ENCODE peak calls at places on chromosomes 1 and 21, in nine cellular contexts. One of them, this sample, is unnamed.

GRCh38 chr1:248926401-248927182 is 20.6 kb downstream of the PGBD2 start:
- DNase-seq in adrenal gland: no peak
- DNase-seq in uterus: no peak
- DNase-seq in A673: no peak
- DNase-seq in astrocyte of the spinal cord: peak
- DNase-seq in CD8-positive, alpha-beta T cell: no peak
- DNase-seq in upper lobe of right lung: no peak
- DNase-seq in bronchial epithelial cell: peak
- DNase-seq in lung: no peak
- DNase-seq in this sample: no peak

GRCh38 chr1:76287917-76288316 is 213.4 kb downstream of the ST6GALNAC3 start:
- DNase-seq in upper lobe of right lung: no peak
- DNase-seq in astrocyte of the spinal cord: no peak
- DNase-seq in uterus: no peak
- DNase-seq in bronchial epithelial cell: no peak
- DNase-seq in CD8-positive, alpha-beta T cell: no peak
- DNase-seq in A673: no peak
- DNase-seq in lung: no peak
- DNase-seq in adrenal gland: no peak
- DNase-seq in this sample: no peak

GRCh38 chr1:41662656-41663437 is 178.4 kb upstream of the EDN2 start:
- DNase-seq in astrocyte of the spinal cord: peak
- DNase-seq in A673: peak
- DNase-seq in lung: peak
- DNase-seq in adrenal gland: peak
- DNase-seq in bronchial epithelial cell: peak
- DNase-seq in uterus: peak
- DNase-seq in upper lobe of right lung: peak
- DNase-seq in CD8-positive, alpha-beta T cell: no peak
- DNase-seq in this sample: peak

GRCh38 chr1:180952657-180953013 is 39.9 kb downstream of the KIAA1614 start:
- DNase-seq in astrocyte of the spinal cord: no peak
- DNase-seq in CD8-positive, alpha-beta T cell: no peak
- DNase-seq in bronchial epithelial cell: no peak
- DNase-seq in upper lobe of right lung: peak
- DNase-seq in A673: no peak
- DNase-seq in adrenal gland: no peak
- DNase-seq in uterus: no peak
- DNase-seq in lung: no peak
- DNase-seq in this sample: no peak

GRCh38 chr21:42572906-42573495 is 59.3 kb downstream of the SLC37A1 start:
- DNase-seq in adrenal gland: no peak
- DNase-seq in bronchial epithelial cell: no peak
- DNase-seq in lung: no peak
- DNase-seq in CD8-positive, alpha-beta T cell: no peak
- DNase-seq in astrocyte of the spinal cord: no peak
- DNase-seq in uterus: peak
- DNase-seq in upper lobe of right lung: peak
- DNase-seq in A673: no peak
- DNase-seq in this sample: no peak

GRCh38 chr21:26057488-26058170 is 112.9 kb downstream of the APP start:
- DNase-seq in lung: no peak
- DNase-seq in uterus: no peak
- DNase-seq in astrocyte of the spinal cord: no peak
- DNase-seq in A673: no peak
- DNase-seq in adrenal gland: no peak
- DNase-seq in bronchial epithelial cell: no peak
- DNase-seq in CD8-positive, alpha-beta T cell: no peak
- DNase-seq in upper lobe of right lung: no peak
- DNase-seq in this sample: no peak

GRCh38 chr1:238345837-238346236 is 455.1 kb upstream of the ZP4 start:
- DNase-seq in A673: no peak
- DNase-seq in upper lobe of right lung: no peak
- DNase-seq in uterus: no peak
- DNase-seq in adrenal gland: no peak
- DNase-seq in bronchial epithelial cell: no peak
- DNase-seq in lung: no peak
- DNase-seq in CD8-positive, alpha-beta T cell: no peak
- DNase-seq in astrocyte of the spinal cord: no peak
- DNase-seq in this sample: no peak

GRCh38 chr1:95451054-95451453 is 217.0 kb downstream of the RWDD3 start:
- DNase-seq in uterus: no peak
- DNase-seq in upper lobe of right lung: no peak
- DNase-seq in lung: no peak
- DNase-seq in astrocyte of the spinal cord: no peak
- DNase-seq in CD8-positive, alpha-beta T cell: no peak
- DNase-seq in adrenal gland: no peak
- DNase-seq in bronchial epithelial cell: peak
- DNase-seq in A673: peak
- DNase-seq in this sample: no peak

GRCh38 chr1:26696645-26697440 is 1.0 kb downstream of the ARID1A start:
- DNase-seq in adrenal gland: peak
- DNase-seq in CD8-positive, alpha-beta T cell: peak
- DNase-seq in astrocyte of the spinal cord: no peak
- DNase-seq in lung: peak
- DNase-seq in upper lobe of right lung: peak
- DNase-seq in bronchial epithelial cell: no peak
- DNase-seq in uterus: peak
- DNase-seq in A673: no peak
- DNase-seq in this sample: no peak

GRCh38 chr1:6484826-6485139 is 6.7 kb downstream of the PLEKHG5 start:
- DNase-seq in bronchial epithelial cell: no peak
- DNase-seq in uterus: no peak
- DNase-seq in astrocyte of the spinal cord: no peak
- DNase-seq in A673: no peak
- DNase-seq in lung: no peak
- DNase-seq in CD8-positive, alpha-beta T cell: no peak
- DNase-seq in adrenal gland: no peak
- DNase-seq in upper lobe of right lung: no peak
- DNase-seq in this sample: no peak
- H3K4me3 ChIP-seq in bronchial epithelial cell: peak
- H3K4me3 ChIP-seq in uterus: no peak
- H3K4me3 ChIP-seq in astrocyte of the spinal cord: peak
- H3K4me3 ChIP-seq in A673: no peak
- H3K4me3 ChIP-seq in lung: peak
- H3K4me3 ChIP-seq in CD8-positive, alpha-beta T cell: no peak
- H3K4me3 ChIP-seq in adrenal gland: no peak
- H3K4me3 ChIP-seq in upper lobe of right lung: peak
- H3K4me3 ChIP-seq in this sample: peak

GRCh38 chr1:162497104-162497722 is 405 bp upstream of the UHMK1 start:
- DNase-seq in CD8-positive, alpha-beta T cell: no peak
- DNase-seq in lung: no peak
- DNase-seq in bronchial epithelial cell: no peak
- DNase-seq in adrenal gland: no peak
- DNase-seq in A673: no peak
- DNase-seq in uterus: no peak
- DNase-seq in upper lobe of right lung: no peak
- DNase-seq in astrocyte of the spinal cord: no peak
- DNase-seq in this sample: no peak

GRCh38 chr1:162498442-162498785 is 796 bp downstream of the UHMK1 start:
- DNase-seq in bronchial epithelial cell: peak
- DNase-seq in lung: no peak
- DNase-seq in astrocyte of the spinal cord: no peak
- DNase-seq in upper lobe of right lung: no peak
- DNase-seq in uterus: no peak
- DNase-seq in adrenal gland: no peak
- DNase-seq in A673: peak
- DNase-seq in CD8-positive, alpha-beta T cell: no peak
- DNase-seq in this sample: no peak

GRCh38 chr1:162500805-162501204 is 3.2 kb downstream of the UHMK1 start:
- DNase-seq in A673: no peak
- DNase-seq in upper lobe of right lung: no peak
- DNase-seq in bronchial epithelial cell: no peak
- DNase-seq in astrocyte of the spinal cord: no peak
- DNase-seq in CD8-positive, alpha-beta T cell: no peak
- DNase-seq in uterus: no peak
- DNase-seq in lung: no peak
- DNase-seq in adrenal gland: no peak
- DNase-seq in this sample: no peak

GRCh38 chr1:162502077-162502476 is 4.5 kb downstream of the UHMK1 start:
- DNase-seq in adrenal gland: no peak
- DNase-seq in A673: no peak
- DNase-seq in CD8-positive, alpha-beta T cell: no peak
- DNase-seq in lung: no peak
- DNase-seq in bronchial epithelial cell: no peak
- DNase-seq in astrocyte of the spinal cord: no peak
- DNase-seq in upper lobe of right lung: no peak
- DNase-seq in uterus: no peak
- DNase-seq in this sample: no peak

GRCh38 chr1:162497723-162498441 is at the start of gene UHMK1:
- DNase-seq in bronchial epithelial cell: peak
- DNase-seq in adrenal gland: peak
- DNase-seq in astrocyte of the spinal cord: peak
- DNase-seq in A673: peak
- DNase-seq in lung: peak
- DNase-seq in upper lobe of right lung: peak
- DNase-seq in uterus: peak
- DNase-seq in CD8-positive, alpha-beta T cell: peak
- DNase-seq in this sample: peak
- TF ChIP-seq CTCF in bronchial epithelial cell: no peak
- TF ChIP-seq CTCF in adrenal gland: no peak
- TF ChIP-seq CTCF in astrocyte of the spinal cord: no peak
- TF ChIP-seq CTCF in A673: no peak
- TF ChIP-seq CTCF in lung: no peak
- TF ChIP-seq CTCF in upper lobe of right lung: no peak
- TF ChIP-seq CTCF in uterus: no peak
- TF ChIP-seq CTCF in CD8-positive, alpha-beta T cell: no peak
- TF ChIP-seq CTCF in this sample: no peak

DNA sequence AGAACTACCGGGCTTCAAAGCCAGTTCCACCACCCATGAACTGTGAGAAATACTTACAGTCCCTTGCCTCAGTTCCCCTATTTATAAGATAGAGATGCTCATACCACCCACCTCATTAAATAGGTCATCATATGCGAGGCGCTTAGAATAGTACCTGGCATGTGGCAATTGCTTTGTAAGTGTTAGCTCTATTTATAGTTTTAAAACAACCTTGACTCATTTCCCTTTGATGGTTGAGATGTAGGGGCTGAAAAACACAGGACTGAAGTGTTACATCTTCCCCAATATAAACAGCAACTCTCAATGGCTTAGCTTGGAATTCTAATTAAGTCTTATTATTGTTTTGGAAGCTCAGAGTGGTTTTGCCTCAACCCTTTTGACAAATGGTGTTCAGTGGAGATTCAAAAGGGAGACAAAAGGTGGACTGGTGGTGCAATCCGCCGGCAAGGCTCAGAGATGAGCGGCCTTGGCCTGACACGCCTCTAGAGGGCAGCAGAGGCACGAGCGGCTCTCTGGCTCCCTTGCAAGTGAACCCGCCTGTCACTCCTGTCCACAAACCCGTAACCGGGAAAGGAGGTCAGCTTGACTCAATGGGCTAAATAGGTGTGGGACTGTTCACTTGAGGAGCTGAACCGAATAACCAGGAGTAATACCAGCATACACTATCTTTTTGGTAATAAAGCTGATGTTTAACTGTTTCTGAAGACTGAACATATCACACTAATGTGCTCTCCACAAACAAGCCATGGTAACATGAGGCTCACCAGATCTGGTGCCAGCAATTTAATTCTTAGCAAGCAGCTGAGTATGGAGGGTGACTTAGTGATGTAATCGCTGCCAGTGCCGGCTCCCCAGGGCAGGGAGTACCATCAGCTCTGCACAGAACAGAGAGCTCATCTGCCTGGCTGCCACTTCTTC is 19.5 kb upstream of the SMYD2 start:
- DNase-seq in astrocyte of the spinal cord: peak
- DNase-seq in lung: peak
- DNase-seq in upper lobe of right lung: peak
- DNase-seq in bronchial epithelial cell: peak
- DNase-seq in uterus: peak
- DNase-seq in CD8-positive, alpha-beta T cell: peak
- DNase-seq in adrenal gland: peak
- DNase-seq in A673: peak
- DNase-seq in this sample: no peak
- H3K4me3 ChIP-seq in astrocyte of the spinal cord: no peak
- H3K4me3 ChIP-seq in lung: no peak
- H3K4me3 ChIP-seq in upper lobe of right lung: no peak
- H3K4me3 ChIP-seq in bronchial epithelial cell: no peak
- H3K4me3 ChIP-seq in uterus: no peak
- H3K4me3 ChIP-seq in CD8-positive, alpha-beta T cell: no peak
- H3K4me3 ChIP-seq in adrenal gland: no peak
- H3K4me3 ChIP-seq in A673: peak
- H3K4me3 ChIP-seq in this sample: no peak

GRCh38 chr1:35692310-35692709 is 26.4 kb downstream of the C1orf216 start:
- DNase-seq in CD8-positive, alpha-beta T cell: no peak
- DNase-seq in adrenal gland: no peak
- DNase-seq in A673: no peak
- DNase-seq in astrocyte of the spinal cord: no peak
- DNase-seq in upper lobe of right lung: no peak
- DNase-seq in lung: no peak
- DNase-seq in bronchial epithelial cell: no peak
- DNase-seq in uterus: no peak
- DNase-seq in this sample: no peak
- TF ChIP-seq CTCF in CD8-positive, alpha-beta T cell: no peak
- TF ChIP-seq CTCF in adrenal gland: no peak
- TF ChIP-seq CTCF in A673: no peak
- TF ChIP-seq CTCF in astrocyte of the spinal cord: no peak
- TF ChIP-seq CTCF in upper lobe of right lung: no peak
- TF ChIP-seq CTCF in lung: no peak
- TF ChIP-seq CTCF in bronchial epithelial cell: no peak
- TF ChIP-seq CTCF in uterus: no peak
- TF ChIP-seq CTCF in this sample: no peak

GRCh38 chr21:39341249-39341923 is 7.5 kb downstream of the HMGN1 start:
- DNase-seq in uterus: no peak
- DNase-seq in upper lobe of right lung: no peak
- DNase-seq in CD8-positive, alpha-beta T cell: no peak
- DNase-seq in bronchial epithelial cell: no peak
- DNase-seq in A673: no peak
- DNase-seq in astrocyte of the spinal cord: no peak
- DNase-seq in lung: no peak
- DNase-seq in adrenal gland: no peak
- DNase-seq in this sample: no peak

GRCh38 chr21:39334611-39335010 is 14.3 kb downstream of the HMGN1 start:
- DNase-seq in adrenal gland: no peak
- DNase-seq in upper lobe of right lung: no peak
- DNase-seq in bronchial epithelial cell: no peak
- DNase-seq in lung: no peak
- DNase-seq in uterus: no peak
- DNase-seq in astrocyte of the spinal cord: no peak
- DNase-seq in A673: no peak
- DNase-seq in CD8-positive, alpha-beta T cell: no peak
- DNase-seq in this sample: no peak

GRCh38 chr21:39332175-39332574 is 16.7 kb downstream of the HMGN1 start:
- DNase-seq in lung: no peak
- DNase-seq in CD8-positive, alpha-beta T cell: no peak
- DNase-seq in A673: no peak
- DNase-seq in bronchial epithelial cell: no peak
- DNase-seq in astrocyte of the spinal cord: no peak
- DNase-seq in uterus: no peak
- DNase-seq in upper lobe of right lung: no peak
- DNase-seq in adrenal gland: no peak
- DNase-seq in this sample: no peak

GRCh38 chr21:39340687-39341086 is 8.2 kb downstream of the HMGN1 start:
- DNase-seq in uterus: no peak
- DNase-seq in CD8-positive, alpha-beta T cell: no peak
- DNase-seq in bronchial epithelial cell: no peak
- DNase-seq in A673: no peak
- DNase-seq in upper lobe of right lung: no peak
- DNase-seq in lung: no peak
- DNase-seq in astrocyte of the spinal cord: no peak
- DNase-seq in adrenal gland: no peak
- DNase-seq in this sample: no peak

GRCh38 chr21:39336457-39337008 is 12.4 kb downstream of the HMGN1 start:
- DNase-seq in lung: no peak
- DNase-seq in CD8-positive, alpha-beta T cell: no peak
- DNase-seq in astrocyte of the spinal cord: no peak
- DNase-seq in uterus: no peak
- DNase-seq in adrenal gland: no peak
- DNase-seq in A673: no peak
- DNase-seq in upper lobe of right lung: no peak
- DNase-seq in bronchial epithelial cell: no peak
- DNase-seq in this sample: no peak
- H3K4me3 ChIP-seq in lung: no peak
- H3K4me3 ChIP-seq in CD8-positive, alpha-beta T cell: no peak
- H3K4me3 ChIP-seq in astrocyte of the spinal cord: no peak
- H3K4me3 ChIP-seq in uterus: no peak
- H3K4me3 ChIP-seq in adrenal gland: no peak
- H3K4me3 ChIP-seq in A673: no peak
- H3K4me3 ChIP-seq in upper lobe of right lung: no peak
- H3K4me3 ChIP-seq in bronchial epithelial cell: no peak
- H3K4me3 ChIP-seq in this sample: no peak

This sample was measured in ascending aorta.